ENCODE peak calls at places on chromosome 7, in nine cellular contexts. One of them, this sample, is unnamed.

GRCh38 chr7:1288996-1289551 is 56.4 kb downstream of the UNCX start:
- DNase-seq in T-helper 17 cell: no peak
- DNase-seq in activated naive CD8-positive, alpha-beta T cell treated with anti-CD3 and anti-CD28 coated beads, Interleukin-2, amount 50 U/mL, for 16 hours: no peak
- DNase-seq in B cell: no peak
- DNase-seq in sigmoid colon: no peak
- DNase-seq in T1000: no peak
- DNase-seq in H9: no peak
- DNase-seq in cardiac fibroblast: no peak
- DNase-seq in NCI-H748 treated with DMSO at 0.1 percent for 48 hours: no peak
- DNase-seq in this sample: no peak

GRCh38 chr7:20798081-20798693 is 11.5 kb upstream of the SP8 start:
- DNase-seq in T-helper 17 cell: no peak
- DNase-seq in activated naive CD8-positive, alpha-beta T cell treated with anti-CD3 and anti-CD28 coated beads, Interleukin-2, amount 50 U/mL, for 16 hours: no peak
- DNase-seq in B cell: peak
- DNase-seq in sigmoid colon: no peak
- DNase-seq in T1000: peak
- DNase-seq in H9: peak
- DNase-seq in cardiac fibroblast: no peak
- DNase-seq in NCI-H748 treated with DMSO at 0.1 percent for 48 hours: peak
- DNase-seq in this sample: peak

GRCh38 chr7:4774804-4775280 is 581 bp upstream of the AP5Z1 start:
- DNase-seq in T-helper 17 cell: no peak
- DNase-seq in activated naive CD8-positive, alpha-beta T cell treated with anti-CD3 and anti-CD28 coated beads, Interleukin-2, amount 50 U/mL, for 16 hours: no peak
- DNase-seq in B cell: peak
- DNase-seq in sigmoid colon: no peak
- DNase-seq in T1000: peak
- DNase-seq in H9: no peak
- DNase-seq in cardiac fibroblast: peak
- DNase-seq in NCI-H748 treated with DMSO at 0.1 percent for 48 hours: no peak
- DNase-seq in this sample: no peak

GRCh38 chr7:40579401-40579800 is 444.6 kb downstream of the SUGCT start:
- DNase-seq in T-helper 17 cell: no peak
- DNase-seq in activated naive CD8-positive, alpha-beta T cell treated with anti-CD3 and anti-CD28 coated beads, Interleukin-2, amount 50 U/mL, for 16 hours: no peak
- DNase-seq in B cell: no peak
- DNase-seq in sigmoid colon: no peak
- DNase-seq in T1000: no peak
- DNase-seq in H9: no peak
- DNase-seq in cardiac fibroblast: peak
- DNase-seq in NCI-H748 treated with DMSO at 0.1 percent for 48 hours: no peak
- DNase-seq in this sample: no peak

GRCh38 chr7:24784292-24784691 is 27.0 kb upstream of the GSDME start:
- DNase-seq in T-helper 17 cell: no peak
- DNase-seq in activated naive CD8-positive, alpha-beta T cell treated with anti-CD3 and anti-CD28 coated beads, Interleukin-2, amount 50 U/mL, for 16 hours: no peak
- DNase-seq in B cell: no peak
- DNase-seq in sigmoid colon: no peak
- DNase-seq in T1000: no peak
- DNase-seq in H9: no peak
- DNase-seq in cardiac fibroblast: no peak
- DNase-seq in NCI-H748 treated with DMSO at 0.1 percent for 48 hours: no peak
- DNase-seq in this sample: no peak

GRCh38 chr7:38107486-38107893 is 70.6 kb upstream of the STARD3NL start:
- DNase-seq in T-helper 17 cell: peak
- DNase-seq in activated naive CD8-positive, alpha-beta T cell treated with anti-CD3 and anti-CD28 coated beads, Interleukin-2, amount 50 U/mL, for 16 hours: peak
- DNase-seq in B cell: peak
- DNase-seq in sigmoid colon: peak
- DNase-seq in T1000: peak
- DNase-seq in H9: peak
- DNase-seq in cardiac fibroblast: peak
- DNase-seq in NCI-H748 treated with DMSO at 0.1 percent for 48 hours: peak
- DNase-seq in this sample: peak

GRCh38 chr7:108078156-108078781 is 51.9 kb downstream of the LAMB4 start:
- DNase-seq in T-helper 17 cell: no peak
- DNase-seq in activated naive CD8-positive, alpha-beta T cell treated with anti-CD3 and anti-CD28 coated beads, Interleukin-2, amount 50 U/mL, for 16 hours: no peak
- DNase-seq in B cell: no peak
- DNase-seq in sigmoid colon: no peak
- DNase-seq in T1000: no peak
- DNase-seq in H9: no peak
- DNase-seq in cardiac fibroblast: peak
- DNase-seq in NCI-H748 treated with DMSO at 0.1 percent for 48 hours: no peak
- DNase-seq in this sample: no peak

GRCh38 chr7:123748171-123748733 is 551 bp downstream of the WASL start:
- DNase-seq in T-helper 17 cell: no peak
- DNase-seq in activated naive CD8-positive, alpha-beta T cell treated with anti-CD3 and anti-CD28 coated beads, Interleukin-2, amount 50 U/mL, for 16 hours: no peak
- DNase-seq in B cell: peak
- DNase-seq in sigmoid colon: peak
- DNase-seq in T1000: no peak
- DNase-seq in H9: peak
- DNase-seq in cardiac fibroblast: peak
- DNase-seq in NCI-H748 treated with DMSO at 0.1 percent for 48 hours: no peak
- DNase-seq in this sample: peak

GRCh38 chr7:55534262-55534915 is 37.9 kb downstream of the VOPP1 start:
- DNase-seq in T-helper 17 cell: peak
- DNase-seq in activated naive CD8-positive, alpha-beta T cell treated with anti-CD3 and anti-CD28 coated beads, Interleukin-2, amount 50 U/mL, for 16 hours: peak
- DNase-seq in B cell: peak
- DNase-seq in sigmoid colon: peak
- DNase-seq in T1000: peak
- DNase-seq in H9: no peak
- DNase-seq in cardiac fibroblast: peak
- DNase-seq in NCI-H748 treated with DMSO at 0.1 percent for 48 hours: no peak
- DNase-seq in this sample: no peak

GRCh38 chr7:67518580-67518979 is 521.9 kb downstream of the TYW1 start:
- DNase-seq in T-helper 17 cell: no peak
- DNase-seq in activated naive CD8-positive, alpha-beta T cell treated with anti-CD3 and anti-CD28 coated beads, Interleukin-2, amount 50 U/mL, for 16 hours: no peak
- DNase-seq in B cell: no peak
- DNase-seq in sigmoid colon: no peak
- DNase-seq in T1000: no peak
- DNase-seq in H9: no peak
- DNase-seq in cardiac fibroblast: no peak
- DNase-seq in NCI-H748 treated with DMSO at 0.1 percent for 48 hours: peak
- DNase-seq in this sample: no peak

GRCh38 chr7:129262333-129262732 is 37.5 kb downstream of the AHCYL2 start:
- DNase-seq in T-helper 17 cell: no peak
- DNase-seq in activated naive CD8-positive, alpha-beta T cell treated with anti-CD3 and anti-CD28 coated beads, Interleukin-2, amount 50 U/mL, for 16 hours: no peak
- DNase-seq in B cell: no peak
- DNase-seq in sigmoid colon: no peak
- DNase-seq in T1000: no peak
- DNase-seq in H9: no peak
- DNase-seq in cardiac fibroblast: no peak
- DNase-seq in NCI-H748 treated with DMSO at 0.1 percent for 48 hours: no peak
- DNase-seq in this sample: no peak

GRCh38 chr7:130917669-130918128 is 183.7 kb upstream of the KLF14 start:
- DNase-seq in T-helper 17 cell: no peak
- DNase-seq in activated naive CD8-positive, alpha-beta T cell treated with anti-CD3 and anti-CD28 coated beads, Interleukin-2, amount 50 U/mL, for 16 hours: no peak
- DNase-seq in B cell: no peak
- DNase-seq in sigmoid colon: no peak
- DNase-seq in T1000: no peak
- DNase-seq in H9: no peak
- DNase-seq in cardiac fibroblast: peak
- DNase-seq in NCI-H748 treated with DMSO at 0.1 percent for 48 hours: no peak
- DNase-seq in this sample: no peak

GRCh38 chr7:37467017-37467416 is 18.4 kb upstream of the ELMO1 start:
- DNase-seq in T-helper 17 cell: no peak
- DNase-seq in activated naive CD8-positive, alpha-beta T cell treated with anti-CD3 and anti-CD28 coated beads, Interleukin-2, amount 50 U/mL, for 16 hours: no peak
- DNase-seq in B cell: no peak
- DNase-seq in sigmoid colon: no peak
- DNase-seq in T1000: no peak
- DNase-seq in H9: no peak
- DNase-seq in cardiac fibroblast: no peak
- DNase-seq in NCI-H748 treated with DMSO at 0.1 percent for 48 hours: no peak
- DNase-seq in this sample: no peak

This sample was measured in NCI-H1436.